ENCODE peak calls at places on chromosomes 7 and 10, in ten cellular contexts. B is WERI-Rb-1; D is GM20000; N is naive thymus-derived CD4-positive, alpha-beta T cell; W is KG1; S is IMR-90; A is heart right ventricle; Z is HEK293T; X is glutamatergic neuron; K is HT-29. L is an unnamed sample.

GRCh38 chr10:112295853-112296830 is 12.9 kb downstream of the TECTB start:
- DNase-seq in X (no peak), K (no peak), Z (no peak), B (no peak), A (peak; percentile 69), D (no peak), N (no peak), S (peak; percentile 71), W (no peak), L (no peak)

GRCh38 chr10:43852141-43852540 is 203.5 kb upstream of the ZNF32 start:
- DNase-seq in B (peak; percentile 55), S (no peak), A (no peak), N (no peak), K (no peak), X (no peak), W (no peak), Z (no peak), D (no peak), L (no peak)

GRCh38 chr7:132536646-132537395 is 39.4 kb downstream of the PLXNA4 start:
- DNase-seq in Z (no peak), X (no peak), N (no peak), A (no peak), D (no peak), W (no peak), S (peak; percentile 5), K (no peak), B (no peak), L (no peak)

GRCh38 chr7:6228865-6229264 is 43.6 kb downstream of the CYTH3 start:
- DNase-seq in X (no peak), W (no peak), K (no peak), Z (no peak), S (peak; percentile 74), A (no peak), N (no peak), B (no peak), D (peak; percentile 78), L (no peak)

GRCh38 chr7:57403601-57404342 is 46.2 kb upstream of the ZNF716 start:
- DNase-seq in B (no peak), S (no peak), K (no peak), N (no peak), W (no peak), A (peak; percentile 79), X (no peak), Z (no peak), D (no peak), L (no peak)

GRCh38 chr10:133162910-133163856 is 3.2 kb downstream of the KNDC1 start:
- DNase-seq in B (peak; percentile 4), W (no peak), A (no peak), Z (no peak), X (peak; percentile 14), D (no peak), S (no peak), K (no peak), N (no peak), L (no peak)

GRCh38 chr7:157538735-157539134 is 201.9 kb downstream of the DNAJB6 start:
- DNase-seq in B (no peak), A (no peak), N (no peak), X (no peak), W (no peak), S (no peak), D (no peak), Z (no peak), K (no peak), L (peak; percentile 10)

GRCh38 chr7:95180-95862 is 97.0 kb upstream of the FAM20C start:
- DNase-seq in B (no peak), W (no peak), D (no peak), A (no peak), Z (no peak), X (no peak), S (peak; percentile 77), K (no peak), N (no peak), L (no peak)

GRCh38 chr7:86939197-86939814 is 120.1 kb downstream of the ELAPOR2 start:
- DNase-seq in S (peak; percentile 60), A (peak; percentile 66), D (peak; percentile 24), B (peak; percentile 66), N (no peak), X (no peak), W (peak; percentile 22), Z (peak; percentile 40), K (peak; percentile 92), L (no peak)

GRCh38 chr7:9407816-9408215 is 974.4 kb downstream of the NXPH1 start:
- DNase-seq in A (no peak), S (no peak), N (no peak), W (no peak), X (no peak), K (no peak), Z (no peak), B (no peak), D (no peak), L (no peak)

GRCh38 chr10:57946833-57947232 is 320.9 kb downstream of the IPMK start:
- DNase-seq in B (no peak), K (no peak), A (no peak), W (no peak), N (no peak), X (no peak), D (no peak), S (no peak), Z (no peak), L (no peak)

GRCh38 chr7:70040971-70041766 is 442.9 kb downstream of the AUTS2 start:
- DNase-seq in Z (no peak), N (no peak), A (no peak), X (no peak), B (no peak), K (peak; percentile 24), W (no peak), D (no peak), S (no peak), L (no peak)

GRCh38 chr7:143372070-143372469 is 9.1 kb upstream of the ZYX start:
- DNase-seq in D (no peak), W (no peak), X (no peak), N (no peak), A (peak; percentile 60), B (no peak), Z (no peak), S (no peak), K (peak; percentile 83), L (no peak)

GRCh38 chr10:34171957-34172527 is 643.1 kb downstream of the PARD3 start:
- DNase-seq in W (no peak), B (no peak), S (peak; percentile 47), N (no peak), D (no peak), A (no peak), K (no peak), X (no peak), Z (no peak), L (no peak)

GRCh38 chr10:21055339-21056135 is 158.4 kb upstream of the NEBL start:
- DNase-seq in N (no peak), K (no peak), X (no peak), W (no peak), D (no peak), Z (no peak), A (no peak), S (no peak), B (no peak), L (no peak)

GRCh38 chr7:18821554-18821953 is 295.9 kb downstream of the TWIST1 start:
- DNase-seq in B (no peak), K (no peak), Z (no peak), D (no peak), X (no peak), A (no peak), N (no peak), W (no peak), S (no peak), L (no peak)

GRCh38 chr7:105760549-105761447 is 115.6 kb downstream of the ATXN7L1 start:
- DNase-seq in W (no peak), N (no peak), A (no peak), S (peak; percentile 47), K (no peak), B (no peak), D (no peak), X (no peak), Z (no peak), L (no peak)

GRCh38 chr10:29642996-29643395 is 8.2 kb upstream of the SVIL start:
- DNase-seq in Z (no peak), K (no peak), X (no peak), W (no peak), A (peak; percentile 62), B (no peak), N (no peak), S (peak; percentile 87), D (no peak), L (no peak)

GRCh38 chr7:77434570-77434969 is 18.4 kb upstream of the GSAP start:
- DNase-seq in D (no peak), B (no peak), Z (no peak), W (no peak), K (no peak), X (no peak), A (no peak), S (peak; percentile 74), N (no peak), L (no peak)

GRCh38 chr10:19832624-19833507 is 16.6 kb downstream of the PLXDC2 start:
- DNase-seq in K (no peak), X (no peak), N (no peak), S (no peak), B (no peak), A (no peak), Z (peak; percentile 34), W (no peak), D (no peak), L (no peak)

GRCh38 chr7:44348300-44348699 is 22.9 kb upstream of the CAMK2B start:
- DNase-seq in W (no peak), Z (peak; percentile 26), D (peak; percentile 45), X (no peak), B (peak; percentile 21), N (no peak), K (peak; percentile 44), A (no peak), S (peak; percentile 39), L (no peak)

GRCh38 chr10:102426803-102427287 is 5.5 kb downstream of the CUEDC2 start:
- DNase-seq in Z (no peak), D (no peak), W (no peak), N (no peak), K (no peak), S (peak; percentile 42), B (no peak), X (no peak), A (no peak), L (no peak)

GRCh38 chr7:24653316-24654085 is 80.2 kb downstream of the PALS2 start:
- DNase-seq in A (no peak), W (no peak), S (no peak), N (no peak), K (no peak), Z (no peak), D (no peak), B (no peak), X (no peak), L (no peak)

GRCh38 chr10:116952729-116953128 is 52.3 kb downstream of the SHTN1 start:
- DNase-seq in X (no peak), K (no peak), Z (no peak), W (no peak), S (no peak), B (no peak), D (no peak), N (no peak), A (no peak), L (no peak)

GRCh38 chr10:99945286-99945685 is 64.5 kb downstream of the DNMBP start:
- DNase-seq in S (peak; percentile 93), A (peak; percentile 27), D (no peak), X (no peak), B (no peak), K (peak; percentile 74), N (no peak), W (no peak), Z (no peak), L (no peak)

GRCh38 chr7:127650842-127651555 is 995 bp upstream of the SND1 start:
- DNase-seq in D (no peak), K (no peak), B (no peak), X (no peak), W (no peak), A (no peak), S (peak; percentile 39), N (no peak), Z (peak; percentile 38), L (no peak)

GRCh38 chr7:111343017-111343416 is 219.3 kb downstream of the IMMP2L start:
- DNase-seq in D (no peak), N (no peak), A (no peak), W (no peak), Z (no peak), K (no peak), S (no peak), B (no peak), X (no peak), L (no peak)

GRCh38 chr7:151389768-151390593 is 19.9 kb downstream of the WDR86 start:
- DNase-seq in Z (no peak), S (no peak), A (no peak), N (no peak), D (no peak), W (no peak), B (no peak), X (no peak), K (no peak), L (no peak)